ENCODE peak calls at places on chromosomes 7 and 10, in nine cellular contexts. W is H7; V is keratinocyte; S is activated naive CD4-positive, alpha-beta T cell; J is mesendoderm; D is activated CD8-positive, alpha-beta memory T cell treated with anti-CD3 and anti-CD28 coated beads, Interleukin-2, amount 50 U/mL, for 48 hours; U is DMS153; Z is HCEC 1CT; C is NCI-H774. R is an unnamed sample.

GRCh38 chr7:134458806-134459698 is at the start of gene AKR1B1:
- DNase-seq in U (peak; percentile 84), S (peak; percentile 58), Z (peak; percentile 93), C (peak; percentile 83), J (peak; percentile 97), D (peak; percentile 93), W (peak; percentile 98), V (no peak), R (peak; percentile 91)

GRCh38 chr10:102612964-102613275 is 31.4 kb upstream of the TRIM8 start:
- DNase-seq in C (no peak), J (no peak), Z (no peak), S (no peak), W (no peak), V (no peak), D (no peak), U (no peak), R (no peak)

GRCh38 chr7:159013181-159013690 is 131.4 kb downstream of the VIPR2 start:
- DNase-seq in V (no peak), C (no peak), S (no peak), D (no peak), J (no peak), U (no peak), W (no peak), Z (no peak), R (no peak)

GRCh38 chr10:52400564-52400963 is 86.5 kb downstream of the DKK1 start:
- DNase-seq in D (no peak), V (no peak), J (peak; percentile 21), Z (no peak), S (no peak), U (no peak), W (no peak), C (no peak), R (no peak)

GRCh38 chr7:25545125-25546008 is 317.1 kb upstream of the NPVF start:
- DNase-seq in U (no peak), Z (no peak), D (no peak), V (no peak), S (no peak), W (no peak), C (no peak), J (no peak), R (no peak)

GRCh38 chr7:137996386-137996851 is 5.5 kb downstream of the CREB3L2 start:
- DNase-seq in J (no peak), C (no peak), U (no peak), Z (no peak), V (no peak), W (peak; percentile 2), D (no peak), S (no peak), R (no peak)

GRCh38 chr7:123625254-123625653 is 23.6 kb downstream of the ASB15 start:
- DNase-seq in D (no peak), C (no peak), J (no peak), Z (no peak), S (no peak), V (no peak), U (no peak), W (no peak), R (no peak)

GRCh38 chr7:141712603-141713262 is 4.6 kb downstream of the WEE2 start:
- DNase-seq in S (no peak), W (no peak), V (no peak), Z (no peak), D (no peak), U (no peak), J (no peak), C (no peak), R (no peak)

GRCh38 chr7:22651534-22652243 is 75.3 kb upstream of the IL6 start:
- DNase-seq in C (no peak), Z (peak; percentile 77), V (no peak), W (no peak), U (no peak), S (no peak), J (peak; percentile 61), D (no peak), R (no peak)

GRCh38 chr10:34861293-34862004 is 46.4 kb upstream of the PARD3 start:
- DNase-seq in J (no peak), S (no peak), Z (no peak), W (no peak), C (no peak), V (no peak), U (peak; percentile 69), D (no peak), R (no peak)

GRCh38 chr10:93199221-93199681 is 125.6 kb downstream of the CYP26A1 start:
- DNase-seq in V (no peak), C (no peak), S (no peak), W (no peak), Z (peak; percentile 25), J (no peak), U (no peak), D (no peak), R (no peak)

GRCh38 chr7:48180981-48181380 is 9.7 kb downstream of the ABCA13 start:
- DNase-seq in Z (peak; percentile 82), U (no peak), W (no peak), D (no peak), V (no peak), S (no peak), J (no peak), C (no peak), R (no peak)

GRCh38 chr7:16712916-16713315 is 40.6 kb upstream of the TSPAN13 start:
- DNase-seq in J (no peak), U (no peak), V (no peak), D (no peak), W (no peak), Z (peak; percentile 73), C (no peak), S (no peak), R (no peak)

GRCh38 chr10:93461124-93461806 is 20.9 kb downstream of the MYOF start:
- DNase-seq in V (no peak), U (peak; percentile 63), D (no peak), Z (peak; percentile 70), C (no peak), W (no peak), J (no peak), S (no peak), R (no peak)

GRCh38 chr10:49745756-49746155 is 16.4 kb downstream of the OGDHL start:
- DNase-seq in C (no peak), V (no peak), J (no peak), U (no peak), S (no peak), D (no peak), W (peak; percentile 14), Z (no peak), R (no peak)

GRCh38 chr10:51204691-51205090 is 130.4 kb downstream of the PRKG1 start:
- DNase-seq in C (no peak), V (no peak), U (no peak), W (no peak), S (no peak), D (no peak), Z (peak; percentile 11), J (peak; percentile 5), R (no peak)

GRCh38 chr10:2145486-2145885 is 408.2 kb upstream of the ADARB2 start:
- DNase-seq in U (no peak), C (no peak), D (no peak), Z (no peak), S (no peak), V (no peak), W (no peak), J (peak; percentile 28), R (no peak)

R was measured in GM12892.